ENCODE peak calls at places on chromosomes 16 and 17, in six cellular contexts. F is HuH-7.5; Z is lower leg skin; E is activated CD4-positive, CD25-positive, alpha-beta regulatory T cell treated with anti-CD3 and anti-CD28 coated beads, Interleukin-2, amount 50 U/mL, for 72 hours; Y is germinal center; S is effector memory CD8-positive, alpha-beta T cell. X is an unnamed sample.

GRCh38 chr17:76164331-76164730 is 23.3 kb upstream of the FOXJ1 start:
- DNase-seq in F (no peak), Z (no peak), E (no peak), Y (no peak), S (no peak), X (no peak)

GRCh38 chr17:10683853-10684252 is 13.5 kb downstream of the SCO1 start:
- DNase-seq in F (no peak), Z (no peak), E (no peak), Y (peak), S (no peak), X (peak)

GRCh38 chr16:84722068-84722467 is 22.3 kb downstream of the USP10 start:
- DNase-seq in F (no peak), Z (no peak), E (no peak), Y (no peak), S (no peak), X (no peak)

GRCh38 chr16:58022601-58023371 is 2.8 kb upstream of the MMP15 start:
- DNase-seq in F (no peak), Z (no peak), E (no peak), Y (no peak), S (no peak), X (no peak)

GRCh38 chr16:27174007-27174406 is 29.3 kb upstream of the KDM8 start:
- DNase-seq in F (no peak), Z (no peak), E (peak), Y (peak), S (peak), X (no peak)

GRCh38 chr17:43003542-43004172 is 2.9 kb upstream of the IFI35 start:
- DNase-seq in F (no peak), Z (no peak), E (no peak), Y (no peak), S (no peak), X (peak)

GRCh38 chr17:53950207-53950857 is 127.6 kb downstream of the KIF2B start:
- DNase-seq in F (no peak), Z (no peak), E (no peak), Y (no peak), S (no peak), X (peak)

GRCh38 chr16:19503461-19504075 is 18.3 kb downstream of the GDE1 start:
- DNase-seq in F (no peak), Z (no peak), E (no peak), Y (no peak), S (no peak), X (no peak)

GRCh38 chr16:46690281-46691178 is 1.1 kb downstream of the ORC6 start:
- DNase-seq in F (peak), Z (no peak), E (no peak), Y (no peak), S (no peak), X (peak)

GRCh38 chr17:79778504-79779087 is 648 bp downstream of the CBX2 start:
- DNase-seq in F (no peak), Z (no peak), E (no peak), Y (peak), S (no peak), X (no peak)

GRCh38 chr17:79838541-79839274 is 532 bp downstream of the CBX4 start:
- DNase-seq in F (no peak), Z (peak), E (peak), Y (peak), S (peak), X (no peak)

GRCh38 chr17:59391026-59391425 is 59.6 kb downstream of the YPEL2 start:
- DNase-seq in F (no peak), Z (no peak), E (no peak), Y (no peak), S (no peak), X (no peak)

GRCh38 chr17:73311781-73312641 is at the start of gene CDC42EP4:
- DNase-seq in F (peak), Z (peak), E (peak), Y (peak), S (peak), X (peak)

GRCh38 chr17:8162997-8163977 is 539 bp upstream of the VAMP2 start:
- DNase-seq in F (peak), Z (no peak), E (peak), Y (no peak), S (peak), X (no peak)

GRCh38 chr16:14527411-14528044 is 102.5 kb downstream of the PARN start:
- DNase-seq in F (no peak), Z (peak), E (no peak), Y (no peak), S (no peak), X (no peak)

GRCh38 chr16:81729451-81729850 is 49.6 kb upstream of the PLCG2 start:
- DNase-seq in F (no peak), Z (no peak), E (no peak), Y (no peak), S (no peak), X (peak)

GRCh38 chr17:17570207-17570797 is 21.2 kb downstream of the PEMT start:
- DNase-seq in F (peak), Z (no peak), E (no peak), Y (no peak), S (no peak), X (peak)

GRCh38 chr16:86952769-86953168 is 364.4 kb downstream of the C16orf95 start:
- DNase-seq in F (no peak), Z (no peak), E (no peak), Y (no peak), S (no peak), X (no peak)

GRCh38 chr17:182164-182751 is 808 bp upstream of the DOC2B start:
- DNase-seq in F (peak), Z (no peak), E (no peak), Y (no peak), S (no peak), X (peak)

GRCh38 chr16:3951861-3952332 is 71.4 kb upstream of the CREBBP start:
- DNase-seq in F (no peak), Z (no peak), E (no peak), Y (no peak), S (no peak), X (no peak)

GRCh38 chr17:34892864-34893263 is 68.4 kb downstream of the CCT6B start:
- DNase-seq in F (peak), Z (no peak), E (no peak), Y (no peak), S (no peak), X (no peak)

GRCh38 chr17:81878294-81878693 is 7.2 kb upstream of the ARHGDIA start:
- DNase-seq in F (no peak), Z (no peak), E (no peak), Y (no peak), S (no peak), X (no peak)

GRCh38 chr17:76716146-76716833 is 5.5 kb upstream of the MXRA7 start:
- DNase-seq in F (no peak), Z (no peak), E (no peak), Y (no peak), S (peak), X (no peak)

GRCh38 chr17:74773871-74774286 is 2.3 kb downstream of the NAT9 start:
- DNase-seq in F (no peak), Z (no peak), E (no peak), Y (no peak), S (no peak), X (peak)

GRCh38 chr16:47787695-47788094 is 326.6 kb downstream of the PHKB start:
- DNase-seq in F (no peak), Z (no peak), E (no peak), Y (no peak), S (no peak), X (no peak)

GRCh38 chr17:47669060-47669459 is 19.3 kb downstream of the KPNB1 start:
- DNase-seq in F (no peak), Z (no peak), E (no peak), Y (no peak), S (no peak), X (no peak)

GRCh38 chr16:1010815-1011214 is 29.2 kb downstream of the SOX8 start:
- DNase-seq in F (no peak), Z (no peak), E (no peak), Y (no peak), S (no peak), X (no peak)

GRCh38 chr17:77458202-77459017 is 317.6 kb downstream of the SEC14L1 start:
- DNase-seq in F (no peak), Z (no peak), E (no peak), Y (no peak), S (peak), X (no peak)

GRCh38 chr17:31931781-31932180 is 5.0 kb upstream of the SUZ12 start:
- DNase-seq in F (no peak), Z (no peak), E (no peak), Y (no peak), S (no peak), X (no peak)